ENCODE peak calls at places on chromosome 14, in four cellular contexts. Q, X, S and H are unnamed samples.

GRCh38 chr14:105275267-105275946 is 25.4 kb downstream of the BRF1 start:
- DNase-seq in X (no peak), Q (no peak), S (no peak), H (no peak)

GRCh38 chr14:31194661-31195060 is 12.9 kb downstream of the HECTD1 start:
- DNase-seq in S (no peak), X (no peak), Q (no peak), H (no peak)

GRCh38 chr14:68468437-68469207 is 324.2 kb downstream of the ZFP36L1 start:
- DNase-seq in S (peak), X (no peak), Q (no peak), H (no peak)

GRCh38 chr14:83826838-83827237 is 1703.1 kb upstream of the FLRT2 start:
- DNase-seq in Q (no peak), S (no peak), X (peak), H (no peak)

GRCh38 chr14:95157987-95158712 is 821 bp upstream of the DICER1 start:
- DNase-seq in S (no peak), X (peak), Q (no peak), H (no peak)

GRCh38 chr14:35366048-35366428 is 38.5 kb downstream of the NFKBIA start:
- DNase-seq in X (no peak), Q (no peak), S (no peak), H (no peak)

GRCh38 chr14:82075566-82075965 is 541.9 kb upstream of the SEL1L start:
- DNase-seq in X (no peak), S (peak), Q (no peak), H (no peak)

GRCh38 chr14:44966601-44967336 is 4.8 kb downstream of the TOGARAM1 start:
- DNase-seq in Q (no peak), X (no peak), S (no peak), H (no peak)

GRCh38 chr14:64720190-64720589 is 16.0 kb downstream of the PLEKHG3 start:
- DNase-seq in X (peak), Q (peak), S (peak), H (peak)

GRCh38 chr14:36556811-36557433 is 25.5 kb downstream of the NKX2-8 start:
- DNase-seq in Q (no peak), X (peak), S (no peak), H (no peak)

GRCh38 chr14:63277784-63278183 is 41.0 kb downstream of the GPHB5 start:
- DNase-seq in X (no peak), S (no peak), Q (no peak), H (no peak)

GRCh38 chr14:61655777-61656176 is 39.5 kb upstream of the HIF1A start:
- DNase-seq in S (no peak), Q (no peak), X (no peak), H (no peak)

GRCh38 chr14:92601131-92601710 is 87.6 kb downstream of the RIN3 start:
- DNase-seq in Q (no peak), S (no peak), X (no peak), H (no peak)

GRCh38 chr14:92601757-92602417 is 88.3 kb downstream of the RIN3 start:
- DNase-seq in S (no peak), X (no peak), Q (no peak), H (no peak)

GRCh38 chr14:92605274-92605940 is 91.8 kb downstream of the RIN3 start:
- DNase-seq in X (no peak), Q (no peak), S (no peak), H (no peak)

GRCh38 chr14:92600318-92601053 is 86.9 kb downstream of the RIN3 start:
- DNase-seq in X (peak), S (no peak), Q (no peak), H (no peak)

GRCh38 chr14:92603309-92604257 is 90.0 kb downstream of the RIN3 start:
- DNase-seq in S (no peak), X (peak), Q (peak), H (no peak)
- TF ChIP-seq EP300 in S (no peak), X (no peak), Q (no peak), H (no peak)

GRCh38 chr14:74710477-74710876 is 2.4 kb downstream of the AREL1 start:
- DNase-seq in X (no peak), S (no peak), Q (no peak), H (no peak)

GRCh38 chr14:74713395-74713735 is 421 bp downstream of the FCF1 start:
- DNase-seq in Q (no peak), X (no peak), S (no peak), H (no peak)

GRCh38 chr14:74712499-74713394 is at the start of the genes AREL1 and FCF1:
- DNase-seq in Q (peak), S (peak), X (peak), H (peak)
- TF ChIP-seq EP300 in Q (no peak), S (no peak), X (no peak), H (no peak)

DNA sequence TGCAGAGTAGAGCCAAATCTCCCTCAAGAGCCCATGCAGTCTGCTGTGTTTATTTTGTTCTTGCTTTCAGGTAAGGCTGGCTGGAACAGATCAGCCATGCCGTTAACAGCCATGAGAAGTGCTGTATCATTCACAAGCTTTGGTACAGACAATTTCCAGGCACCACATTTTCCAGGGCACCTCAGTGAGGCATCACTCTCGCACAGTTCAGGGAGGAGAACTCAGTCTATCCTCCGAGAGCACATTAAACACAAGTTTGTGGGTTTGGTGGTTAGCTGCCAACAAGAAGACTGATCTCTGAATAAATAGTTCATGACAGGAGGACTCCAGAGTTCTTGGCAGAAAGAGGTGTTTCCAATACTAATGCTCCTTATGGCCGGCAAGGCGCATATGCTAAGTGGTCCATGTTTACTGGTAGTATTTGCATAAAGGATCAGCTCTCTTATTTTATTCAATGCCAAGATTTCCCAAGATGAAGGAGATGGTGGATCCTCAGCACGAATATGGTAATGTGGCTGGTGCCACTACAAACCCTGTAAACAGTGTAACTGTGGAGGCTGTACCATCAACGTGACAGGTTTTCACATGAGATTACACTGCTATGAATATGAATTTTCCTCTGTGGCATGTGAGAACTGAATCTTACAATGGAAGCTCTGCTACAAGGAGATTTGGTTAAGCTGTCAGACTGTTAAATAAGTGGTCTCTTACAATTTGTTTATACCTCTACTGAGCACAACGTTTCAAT is 30.2 kb upstream of the PELI2 start:
- DNase-seq in Q (no peak), X (no peak), S (no peak), H (no peak)
- TF ChIP-seq EP300 in Q (no peak), X (no peak), S (no peak), H (no peak)

GRCh38 chr14:47270715-47271114 is 404.7 kb downstream of the MDGA2 start:
- DNase-seq in X (no peak), S (no peak), Q (no peak), H (no peak)

GRCh38 chr14:47273939-47274338 is 401.5 kb downstream of the MDGA2 start:
- DNase-seq in X (no peak), S (no peak), Q (no peak), H (no peak)

GRCh38 chr14:47264842-47265241 is 410.6 kb downstream of the MDGA2 start:
- DNase-seq in Q (no peak), S (no peak), X (no peak), H (no peak)

DNA sequence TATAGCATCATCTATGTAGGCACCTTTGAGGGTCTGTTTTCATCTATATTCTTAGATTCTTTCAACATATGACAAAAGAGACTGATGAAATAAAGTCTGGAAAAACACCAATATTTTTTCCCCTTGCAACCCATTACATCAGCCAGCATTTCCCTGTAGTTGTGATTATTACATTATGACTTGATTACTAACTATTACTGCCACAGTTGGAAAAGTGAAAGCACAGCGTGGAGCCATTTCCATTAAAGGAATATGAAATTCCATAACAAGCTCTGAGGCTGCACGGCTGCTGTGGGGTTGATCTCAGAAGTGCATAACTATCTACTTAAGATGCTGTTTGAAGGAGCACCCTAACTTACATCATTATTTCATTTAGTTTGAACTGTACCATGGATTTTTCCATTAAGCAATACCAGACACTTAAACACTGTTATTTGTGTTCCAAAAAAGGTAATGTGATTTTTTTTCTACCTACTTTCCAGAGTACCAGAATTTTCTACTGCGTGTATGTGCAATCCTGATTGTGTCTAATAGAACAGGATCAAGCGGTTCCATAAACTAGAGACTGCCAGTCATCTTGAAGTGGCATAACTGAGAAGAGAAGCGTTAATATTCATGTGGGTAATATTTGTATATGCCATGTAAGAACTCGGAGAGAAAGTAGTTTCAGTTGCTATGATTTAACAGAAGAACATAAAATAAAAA is 405.5 kb downstream of the MDGA2 start:
- DNase-seq in Q (no peak), X (no peak), S (no peak), H (no peak)
- TF ChIP-seq EP300 in Q (no peak), X (no peak), S (no peak), H (no peak)

DNA sequence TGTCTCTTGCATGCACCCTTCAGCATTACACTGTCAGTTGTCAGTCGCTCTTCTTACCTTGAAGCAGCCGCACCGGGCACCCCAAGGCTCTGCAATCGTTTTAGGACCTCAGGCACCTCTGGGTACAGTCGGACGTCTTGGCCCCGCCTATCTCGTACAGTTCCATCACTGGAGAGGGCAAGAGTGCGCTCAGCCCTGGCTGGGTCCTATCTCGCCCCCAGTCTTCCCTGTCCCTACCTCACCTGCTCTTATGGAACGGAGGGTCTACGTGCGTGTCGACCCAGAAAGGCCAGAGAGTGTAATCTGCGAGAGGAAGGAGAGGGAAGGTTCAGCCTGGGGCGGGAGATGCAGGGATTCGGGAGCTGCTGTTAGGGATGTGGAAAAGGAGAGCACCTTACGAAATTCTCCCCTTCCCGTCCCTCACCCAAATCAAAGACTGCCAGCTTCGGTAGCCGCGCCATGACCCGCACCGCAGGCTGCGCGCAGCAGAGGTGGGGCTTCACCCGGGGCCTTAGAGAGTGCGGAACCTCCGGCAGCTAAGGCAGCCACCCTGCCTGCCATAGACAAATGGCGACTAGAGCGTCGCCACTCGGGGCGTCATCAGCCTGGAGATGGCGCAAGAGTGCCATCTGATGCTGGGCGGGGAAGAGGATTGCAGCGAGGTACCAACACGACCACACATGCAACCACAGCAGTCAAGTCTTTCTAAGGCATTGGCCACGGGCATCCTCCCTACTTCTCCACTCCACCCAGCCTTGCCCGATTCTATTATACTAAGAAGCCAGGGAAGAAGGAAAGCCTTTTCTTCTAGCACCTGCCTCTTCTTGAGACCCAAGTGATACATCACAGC is at the start of gene MDP1:
- DNase-seq in Q (peak), X (peak), S (peak), H (peak)
- TF ChIP-seq EP300 in Q (no peak), X (no peak), S (no peak), H (no peak)

GRCh38 chr14:93044116-93044515 is 71.6 kb downstream of the ITPK1 start:
- DNase-seq in Q (no peak), X (peak), S (peak), H (no peak)

GRCh38 chr14:93044601-93045000 is 71.1 kb downstream of the ITPK1 start:
- DNase-seq in Q (no peak), X (no peak), S (no peak), H (no peak)

GRCh38 chr14:93045211-93045674 is 70.5 kb downstream of the ITPK1 start:
- DNase-seq in Q (no peak), S (no peak), X (no peak), H (no peak)

GRCh38 chr14:93041830-93042229 is 73.9 kb downstream of the ITPK1 start:
- DNase-seq in Q (no peak), X (no peak), S (no peak), H (no peak)

GRCh38 chr14:93042968-93043940 is 72.5 kb downstream of the ITPK1 start:
- DNase-seq in X (peak), Q (peak), S (peak), H (no peak)
- TF ChIP-seq EP300 in X (no peak), Q (peak), S (no peak), H (no peak)